ENCODE peak calls at places on chromosomes 3 and 15, in eight cellular contexts. One of them, this sample, is unnamed.
A peak's percentile ranks its signal among the peaks of the same experiment; 100 is the strongest.

GRCh38 chr15:35491999-35492398 is 54.0 kb downstream of the DPH6 start:
- DNase-seq in CD8-positive, alpha-beta T cell: no peak
- DNase-seq in GM23338: no peak
- DNase-seq in LoVo: peak; percentile 46
- DNase-seq in GM13976: no peak
- DNase-seq in brain microvascular endothelial cell: no peak
- DNase-seq in activated CD8-positive, alpha-beta T cell treated with anti-CD3 and anti-CD28 coated beads for 36 hours: no peak
- DNase-seq in activated T-cell treated with anti-CD3 and anti-CD28 coated beads for 24 hours: no peak
- DNase-seq in this sample: no peak

GRCh38 chr3:135084976-135085375 is 289.9 kb downstream of the EPHB1 start:
- DNase-seq in CD8-positive, alpha-beta T cell: no peak
- DNase-seq in GM23338: no peak
- DNase-seq in LoVo: no peak
- DNase-seq in GM13976: no peak
- DNase-seq in brain microvascular endothelial cell: no peak
- DNase-seq in activated CD8-positive, alpha-beta T cell treated with anti-CD3 and anti-CD28 coated beads for 36 hours: no peak
- DNase-seq in activated T-cell treated with anti-CD3 and anti-CD28 coated beads for 24 hours: no peak
- DNase-seq in this sample: no peak

GRCh38 chr15:59199775-59200465 is 6.7 kb upstream of the LDHAL6B start:
- DNase-seq in CD8-positive, alpha-beta T cell: no peak
- DNase-seq in GM23338: no peak
- DNase-seq in LoVo: peak; percentile 72
- DNase-seq in GM13976: no peak
- DNase-seq in brain microvascular endothelial cell: peak; percentile 77
- DNase-seq in activated CD8-positive, alpha-beta T cell treated with anti-CD3 and anti-CD28 coated beads for 36 hours: no peak
- DNase-seq in activated T-cell treated with anti-CD3 and anti-CD28 coated beads for 24 hours: no peak
- DNase-seq in this sample: no peak

GRCh38 chr3:109647985-109648384 is 310.6 kb upstream of the DPPA4 start:
- DNase-seq in CD8-positive, alpha-beta T cell: no peak
- DNase-seq in GM23338: no peak
- DNase-seq in LoVo: no peak
- DNase-seq in GM13976: no peak
- DNase-seq in brain microvascular endothelial cell: no peak
- DNase-seq in activated CD8-positive, alpha-beta T cell treated with anti-CD3 and anti-CD28 coated beads for 36 hours: no peak
- DNase-seq in activated T-cell treated with anti-CD3 and anti-CD28 coated beads for 24 hours: no peak
- DNase-seq in this sample: no peak

GRCh38 chr3:47163023-47163989 is 607 bp downstream of the SETD2 start:
- DNase-seq in CD8-positive, alpha-beta T cell: peak; percentile 37
- DNase-seq in GM23338: peak; percentile 58
- DNase-seq in LoVo: peak; percentile 32
- DNase-seq in GM13976: peak; percentile 61
- DNase-seq in brain microvascular endothelial cell: peak; percentile 9
- DNase-seq in activated CD8-positive, alpha-beta T cell treated with anti-CD3 and anti-CD28 coated beads for 36 hours: peak; percentile 65
- DNase-seq in activated T-cell treated with anti-CD3 and anti-CD28 coated beads for 24 hours: peak; percentile 40
- DNase-seq in this sample: no peak

GRCh38 chr15:26260517-26261133 is 397.5 kb upstream of the ATP10A start:
- DNase-seq in CD8-positive, alpha-beta T cell: no peak
- DNase-seq in GM23338: peak; percentile 86
- DNase-seq in LoVo: peak; percentile 21
- DNase-seq in GM13976: peak; percentile 22
- DNase-seq in brain microvascular endothelial cell: no peak
- DNase-seq in activated CD8-positive, alpha-beta T cell treated with anti-CD3 and anti-CD28 coated beads for 36 hours: peak; percentile 23
- DNase-seq in activated T-cell treated with anti-CD3 and anti-CD28 coated beads for 24 hours: peak; percentile 9
- DNase-seq in this sample: no peak

GRCh38 chr3:195266428-195266827 is 4.5 kb downstream of the XXYLT1 start:
- DNase-seq in CD8-positive, alpha-beta T cell: no peak
- DNase-seq in GM23338: no peak
- DNase-seq in LoVo: no peak
- DNase-seq in GM13976: no peak
- DNase-seq in brain microvascular endothelial cell: no peak
- DNase-seq in activated CD8-positive, alpha-beta T cell treated with anti-CD3 and anti-CD28 coated beads for 36 hours: no peak
- DNase-seq in activated T-cell treated with anti-CD3 and anti-CD28 coated beads for 24 hours: no peak
- DNase-seq in this sample: no peak

GRCh38 chr15:89912145-89912673 is 543 bp downstream of the ARPIN start:
- DNase-seq in CD8-positive, alpha-beta T cell: no peak
- DNase-seq in GM23338: peak; percentile 46
- DNase-seq in LoVo: peak; percentile 55
- DNase-seq in GM13976: no peak
- DNase-seq in brain microvascular endothelial cell: no peak
- DNase-seq in activated CD8-positive, alpha-beta T cell treated with anti-CD3 and anti-CD28 coated beads for 36 hours: no peak
- DNase-seq in activated T-cell treated with anti-CD3 and anti-CD28 coated beads for 24 hours: no peak
- DNase-seq in this sample: no peak

GRCh38 chr15:33679065-33679464 is 289.2 kb upstream of the CHRM5 start:
- DNase-seq in CD8-positive, alpha-beta T cell: no peak
- DNase-seq in GM23338: no peak
- DNase-seq in LoVo: no peak
- DNase-seq in GM13976: no peak
- DNase-seq in brain microvascular endothelial cell: no peak
- DNase-seq in activated CD8-positive, alpha-beta T cell treated with anti-CD3 and anti-CD28 coated beads for 36 hours: no peak
- DNase-seq in activated T-cell treated with anti-CD3 and anti-CD28 coated beads for 24 hours: no peak
- DNase-seq in this sample: no peak

GRCh38 chr3:32420138-32420981 is 28.7 kb downstream of the CMTM7 start:
- DNase-seq in CD8-positive, alpha-beta T cell: no peak
- DNase-seq in GM23338: peak; percentile 73
- DNase-seq in LoVo: peak; percentile 89
- DNase-seq in GM13976: peak; percentile 74
- DNase-seq in brain microvascular endothelial cell: peak; percentile 53
- DNase-seq in activated CD8-positive, alpha-beta T cell treated with anti-CD3 and anti-CD28 coated beads for 36 hours: peak; percentile 76
- DNase-seq in activated T-cell treated with anti-CD3 and anti-CD28 coated beads for 24 hours: no peak
- DNase-seq in this sample: no peak

GRCh38 chr3:16335772-16336621 is 71.0 kb downstream of the OXNAD1 start:
- DNase-seq in CD8-positive, alpha-beta T cell: no peak
- DNase-seq in GM23338: no peak
- DNase-seq in LoVo: no peak
- DNase-seq in GM13976: no peak
- DNase-seq in brain microvascular endothelial cell: no peak
- DNase-seq in activated CD8-positive, alpha-beta T cell treated with anti-CD3 and anti-CD28 coated beads for 36 hours: no peak
- DNase-seq in activated T-cell treated with anti-CD3 and anti-CD28 coated beads for 24 hours: no peak
- DNase-seq in this sample: no peak

GRCh38 chr3:140859592-140860336 is 81.9 kb upstream of the SLC25A36 start:
- DNase-seq in CD8-positive, alpha-beta T cell: no peak
- DNase-seq in GM23338: peak; percentile 32
- DNase-seq in LoVo: no peak
- DNase-seq in GM13976: no peak
- DNase-seq in brain microvascular endothelial cell: no peak
- DNase-seq in activated CD8-positive, alpha-beta T cell treated with anti-CD3 and anti-CD28 coated beads for 36 hours: no peak
- DNase-seq in activated T-cell treated with anti-CD3 and anti-CD28 coated beads for 24 hours: no peak
- DNase-seq in this sample: no peak

GRCh38 chr3:11312139-11312538 is 39.9 kb downstream of the ATG7 start:
- DNase-seq in CD8-positive, alpha-beta T cell: no peak
- DNase-seq in GM23338: no peak
- DNase-seq in LoVo: no peak
- DNase-seq in GM13976: no peak
- DNase-seq in brain microvascular endothelial cell: no peak
- DNase-seq in activated CD8-positive, alpha-beta T cell treated with anti-CD3 and anti-CD28 coated beads for 36 hours: no peak
- DNase-seq in activated T-cell treated with anti-CD3 and anti-CD28 coated beads for 24 hours: no peak
- DNase-seq in this sample: no peak

GRCh38 chr15:31265871-31266711 is 60.5 kb upstream of the KLF13 start:
- DNase-seq in CD8-positive, alpha-beta T cell: peak; percentile 57
- DNase-seq in GM23338: no peak
- DNase-seq in LoVo: no peak
- DNase-seq in GM13976: peak; percentile 87
- DNase-seq in brain microvascular endothelial cell: no peak
- DNase-seq in activated CD8-positive, alpha-beta T cell treated with anti-CD3 and anti-CD28 coated beads for 36 hours: peak; percentile 81
- DNase-seq in activated T-cell treated with anti-CD3 and anti-CD28 coated beads for 24 hours: peak; percentile 61
- DNase-seq in this sample: peak; percentile 76

GRCh38 chr15:74414081-74414580 is 19.6 kb downstream of the SEMA7A start:
- DNase-seq in CD8-positive, alpha-beta T cell: no peak
- DNase-seq in GM23338: no peak
- DNase-seq in LoVo: no peak
- DNase-seq in GM13976: no peak
- DNase-seq in brain microvascular endothelial cell: no peak
- DNase-seq in activated CD8-positive, alpha-beta T cell treated with anti-CD3 and anti-CD28 coated beads for 36 hours: no peak
- DNase-seq in activated T-cell treated with anti-CD3 and anti-CD28 coated beads for 24 hours: no peak
- DNase-seq in this sample: no peak

GRCh38 chr3:98326036-98326435 is 27.6 kb upstream of the OR5K4 start:
- DNase-seq in CD8-positive, alpha-beta T cell: no peak
- DNase-seq in GM23338: peak; percentile 33
- DNase-seq in LoVo: no peak
- DNase-seq in GM13976: no peak
- DNase-seq in brain microvascular endothelial cell: no peak
- DNase-seq in activated CD8-positive, alpha-beta T cell treated with anti-CD3 and anti-CD28 coated beads for 36 hours: no peak
- DNase-seq in activated T-cell treated with anti-CD3 and anti-CD28 coated beads for 24 hours: no peak
- DNase-seq in this sample: no peak

GRCh38 chr3:160150525-160150924 is 74.7 kb upstream of the C3orf80 start:
- DNase-seq in CD8-positive, alpha-beta T cell: no peak
- DNase-seq in GM23338: no peak
- DNase-seq in LoVo: no peak
- DNase-seq in GM13976: no peak
- DNase-seq in brain microvascular endothelial cell: peak; percentile 57
- DNase-seq in activated CD8-positive, alpha-beta T cell treated with anti-CD3 and anti-CD28 coated beads for 36 hours: no peak
- DNase-seq in activated T-cell treated with anti-CD3 and anti-CD28 coated beads for 24 hours: no peak
- DNase-seq in this sample: no peak